ENCODE peak calls at places on chromosomes 13 and 19, in seven cellular contexts. J, G, P, Z, K, H and V are unnamed samples.

GRCh38 chr13:105655046-105655445 is 880.4 kb downstream of the EFNB2 start:
- DNase-seq in J (no peak), G (no peak), P (no peak), Z (peak; percentile 74), K (no peak), H (peak; percentile 55), V (no peak)

GRCh38 chr13:96100457-96101220 is 10.7 kb downstream of the HS6ST3 start:
- DNase-seq in J (no peak), G (no peak), P (no peak), Z (no peak), K (no peak), H (no peak), V (no peak)

GRCh38 chr13:100392709-100393630 is 195.6 kb downstream of the GGACT start:
- DNase-seq in J (peak; percentile 93), G (peak; percentile 87), P (no peak), Z (peak; percentile 100), K (peak; percentile 75), H (peak; percentile 95), V (peak; percentile 81)

GRCh38 chr19:41893899-41894298 is 10.9 kb downstream of the ARHGEF1 start:
- DNase-seq in J (no peak), G (no peak), P (no peak), Z (peak; percentile 38), K (no peak), H (no peak), V (no peak)

GRCh38 chr19:48445256-48445605 is 552 bp upstream of the GRWD1 start:
- DNase-seq in J (peak; percentile 73), G (no peak), P (no peak), Z (peak; percentile 94), K (no peak), H (peak; percentile 61), V (no peak)

GRCh38 chr19:7368456-7368855 is 19.7 kb downstream of the ARHGEF18 start:
- DNase-seq in J (no peak), G (peak; percentile 26), P (no peak), Z (no peak), K (peak; percentile 64), H (no peak), V (no peak)

GRCh38 chr13:95643814-95644598 is 500 bp downstream of the DZIP1 start:
- DNase-seq in J (no peak), G (peak; percentile 83), P (no peak), Z (peak; percentile 35), K (no peak), H (no peak), V (no peak)

GRCh38 chr19:39499082-39499642 is 415 bp downstream of the DLL3 start:
- DNase-seq in J (no peak), G (no peak), P (no peak), Z (no peak), K (no peak), H (no peak), V (no peak)

GRCh38 chr13:38213307-38213706 is 136.3 kb upstream of the UFM1 start:
- DNase-seq in J (no peak), G (no peak), P (no peak), Z (no peak), K (no peak), H (peak; percentile 60), V (no peak)

GRCh38 chr13:75076476-75076875 is 405.5 kb downstream of the TBC1D4 start:
- DNase-seq in J (no peak), G (no peak), P (no peak), Z (no peak), K (no peak), H (no peak), V (no peak)

GRCh38 chr19:29812080-29812880 is 489 bp downstream of the CCNE1 start:
- DNase-seq in J (no peak), G (peak; percentile 80), P (no peak), Z (no peak), K (peak; percentile 43), H (no peak), V (no peak)

GRCh38 chr13:98386632-98387031 is 190.3 kb downstream of the STK24 start:
- DNase-seq in J (no peak), G (no peak), P (no peak), Z (no peak), K (no peak), H (no peak), V (peak; percentile 79)

GRCh38 chr19:54035215-54036178 is 28.2 kb downstream of the VSTM1 start:
- DNase-seq in J (no peak), G (no peak), P (no peak), Z (peak; percentile 78), K (no peak), H (peak; percentile 91), V (no peak)

GRCh38 chr13:44437356-44438233 is 64.0 kb downstream of the SERP2 start:
- DNase-seq in J (no peak), G (no peak), P (no peak), Z (peak; percentile 63), K (no peak), H (peak; percentile 75), V (peak; percentile 56)

GRCh38 chr19:4633140-4633967 is 6.0 kb upstream of the TNFAIP8L1 start:
- DNase-seq in J (peak; percentile 78), G (peak; percentile 83), P (no peak), Z (peak; percentile 85), K (peak; percentile 61), H (peak; percentile 81), V (peak; percentile 56)

GRCh38 chr19:2524840-2525723 is 49.2 kb downstream of the GADD45B start:
- DNase-seq in J (peak; percentile 86), G (peak; percentile 93), P (peak; percentile 63), Z (peak; percentile 75), K (no peak), H (peak; percentile 87), V (no peak)

GRCh38 chr13:83907196-83907989 is 25.1 kb upstream of the SLITRK1 start:
- DNase-seq in J (no peak), G (no peak), P (no peak), Z (no peak), K (no peak), H (no peak), V (no peak)

GRCh38 chr13:108769213-108770070 is 140.0 kb downstream of the MYO16 start:
- DNase-seq in J (no peak), G (no peak), P (no peak), Z (no peak), K (no peak), H (peak; percentile 75), V (no peak)

GRCh38 chr19:45076029-45076850 is at the start of gene ZNF296:
- DNase-seq in J (peak; percentile 83), G (peak; percentile 89), P (peak; percentile 83), Z (no peak), K (peak; percentile 93), H (peak; percentile 82), V (peak; percentile 89)

GRCh38 chr13:105894711-105895110 is 640.8 kb downstream of the EFNB2 start:
- DNase-seq in J (no peak), G (no peak), P (no peak), Z (no peak), K (no peak), H (no peak), V (no peak)

GRCh38 chr13:73482556-73482955 is 423.8 kb downstream of the KLF5 start:
- DNase-seq in J (no peak), G (no peak), P (no peak), Z (no peak), K (no peak), H (no peak), V (no peak)

GRCh38 chr13:73481265-73481664 is 422.5 kb downstream of the KLF5 start:
- DNase-seq in J (no peak), G (no peak), P (no peak), Z (no peak), K (no peak), H (no peak), V (no peak)

GRCh38 chr13:73477441-73477840 is 418.6 kb downstream of the KLF5 start:
- DNase-seq in J (no peak), G (no peak), P (no peak), Z (no peak), K (no peak), H (no peak), V (no peak)

GRCh38 chr13:73480784-73481183 is 422.0 kb downstream of the KLF5 start:
- DNase-seq in J (no peak), G (no peak), P (no peak), Z (no peak), K (no peak), H (no peak), V (no peak)

GRCh38 chr13:73481877-73482445 is 423.2 kb downstream of the KLF5 start:
- DNase-seq in J (no peak), G (no peak), P (no peak), Z (no peak), K (no peak), H (no peak), V (no peak)
- H3K4me3 ChIP-seq in J (no peak overlapping the region), G (no peak overlapping the region), P (no peak overlapping the region), Z (no peak overlapping the region), K (no peak overlapping the region), H (no peak overlapping the region), V (no peak overlapping the region)

GRCh38 chr19:11025006-11025405 is 64.2 kb downstream of the SMARCA4 start:
- DNase-seq in J (no peak), G (no peak), P (no peak), Z (no peak), K (no peak), H (no peak), V (no peak)
- H3K4me1 ChIP-seq in J (no peaks in the 10 kb centered on the region), G (no peaks in the 10 kb centered on the region), P (no peaks in the 10 kb centered on the region), Z (no peaks in the 10 kb centered on the region), K (no peaks in the 10 kb centered on the region), H (no peaks in the 10 kb centered on the region), V (no peaks in the 10 kb centered on the region)

DNA sequence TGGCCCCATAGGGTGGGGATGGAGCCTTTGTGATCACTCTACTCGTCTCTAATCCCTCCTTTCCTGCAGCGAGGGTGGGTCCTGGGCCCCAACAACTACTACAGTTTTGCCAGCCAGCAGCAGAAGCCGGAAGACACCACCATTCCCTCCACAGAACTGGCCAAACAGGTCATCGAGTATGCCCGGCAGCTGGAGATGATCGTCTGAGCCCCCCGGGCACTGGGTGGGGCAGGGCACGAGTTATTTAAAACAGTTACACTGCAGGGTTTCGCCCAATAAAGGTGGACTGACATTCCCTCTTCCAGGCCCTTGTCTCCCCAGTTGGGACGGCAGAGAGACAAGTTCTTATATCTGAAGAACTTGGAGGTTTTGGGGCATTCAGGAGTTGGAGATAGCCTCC is 4.7 kb downstream of the GGN start:
- DNase-seq in J (no peak), G (no peak), P (no peak), Z (no peak), K (no peak), H (no peak), V (no peak)
- H3K36me3 ChIP-seq in J (peaks cover 59% of the 10 kb centered on the region), G (peaks cover 4% of the 10 kb centered on the region), P (peaks cover 4% of the 10 kb centered on the region), Z (peaks cover 54% of the 10 kb centered on the region), K (peaks cover 27% of the 10 kb centered on the region), H (peaks cover 23% of the 10 kb centered on the region), V (peaks cover 27% of the 10 kb centered on the region)

GRCh38 chr13:27967736-27968315 is 1.3 kb downstream of the CDX2 start:
- DNase-seq in J (no peak), G (no peak), P (no peak), Z (no peak), K (no peak), H (no peak), V (peak; percentile 30)
- H3K4me3 ChIP-seq in J (peak overlapping the region; percentile 39), G (no peak overlapping the region), P (no peak overlapping the region), Z (no peak overlapping the region), K (peak overlapping the region; percentile 75), H (peak overlapping the region; percentile 57), V (peak overlapping the region; percentile 89)

GRCh38 chr19:18013210-18013609 is 5.2 kb downstream of the ARRDC2 start:
- DNase-seq in J (no peak), G (no peak), P (no peak), Z (no peak), K (no peak), H (no peak), V (no peak)
- H3K4me1 ChIP-seq in J (peaks cover 32% of the 10 kb centered on the region), G (no peaks in the 10 kb centered on the region), P (no peaks in the 10 kb centered on the region), Z (peaks cover 8% of the 10 kb centered on the region), K (peaks cover 9% of the 10 kb centered on the region), H (peaks cover 16% of the 10 kb centered on the region), V (no peaks in the 10 kb centered on the region)